ENCODE peak calls at places on chromosomes 5 and 9, in seven cellular contexts. W is adrenal gland, A is transverse colon, D is psoas muscle, V is IMR-90, J is mammary epithelial cell, S is lung. Y is an unnamed sample.

GRCh38 chr9:96852676-96853075 is 1.6 kb downstream of the ZNF782 start:
- DNase-seq in W (no peak), A (no peak), D (no peak), V (peak; percentile 10), J (peak; percentile 52), S (no peak), Y (no peak)

GRCh38 chr9:112925058-112925641 is 34.5 kb upstream of the SLC46A2 start:
- DNase-seq in W (no peak), A (no peak), D (no peak), V (peak; percentile 23), J (peak; percentile 20), S (no peak), Y (peak; percentile 13)

GRCh38 chr9:114539718-114540410 is 34.6 kb upstream of the WHRN start:
- DNase-seq in W (no peak), A (peak; percentile 25), D (no peak), V (no peak), J (no peak), S (no peak), Y (no peak)

GRCh38 chr9:135103931-135104639 is 16.6 kb downstream of the OLFM1 start:
- DNase-seq in W (no peak), A (no peak), D (no peak), V (no peak), J (no peak), S (no peak), Y (no peak)

GRCh38 chr9:98517710-98518109 is 191.0 kb downstream of the GABBR2 start:
- DNase-seq in W (no peak), A (no peak), D (no peak), V (no peak), J (no peak), S (no peak), Y (no peak)

GRCh38 chr9:98341157-98342102 is 86.0 kb upstream of the TBC1D2 start:
- DNase-seq in W (no peak), A (no peak), D (no peak), V (no peak), J (no peak), S (no peak), Y (no peak)

GRCh38 chr9:114364123-114364522 is 23.7 kb downstream of the AKNA start:
- DNase-seq in W (no peak), A (no peak), D (no peak), V (peak; percentile 85), J (peak; percentile 90), S (no peak), Y (peak; percentile 76)

GRCh38 chr5:66223637-66224036 is 79.5 kb downstream of the SREK1 start:
- DNase-seq in W (no peak), A (no peak), D (no peak), V (no peak), J (no peak), S (no peak), Y (no peak)

GRCh38 chr5:142618125-142618524 is 67.8 kb downstream of the FGF1 start:
- DNase-seq in W (no peak), A (no peak), D (no peak), V (peak; percentile 93), J (peak; percentile 77), S (no peak), Y (peak; percentile 62)

GRCh38 chr9:137550958-137551655 is 572 bp upstream of the MRPL41 start:
- DNase-seq in W (no peak), A (no peak), D (peak; percentile 90), V (peak; percentile 44), J (peak; percentile 52), S (peak; percentile 57), Y (no peak)

GRCh38 chr9:83339435-83339834 is 198.8 kb downstream of the FRMD3 start:
- DNase-seq in W (no peak), A (no peak), D (no peak), V (no peak), J (no peak), S (no peak), Y (peak; percentile 6)

GRCh38 chr5:65760504-65761275 is 38.7 kb downstream of the NLN start:
- DNase-seq in W (no peak), A (peak; percentile 52), D (no peak), V (peak; percentile 13), J (peak; percentile 43), S (no peak), Y (peak; percentile 70)

GRCh38 chr5:337565-338130 is 16.1 kb downstream of the AHRR start:
- DNase-seq in W (no peak), A (no peak), D (no peak), V (peak; percentile 45), J (peak; percentile 19), S (no peak), Y (peak; percentile 45)

GRCh38 chr5:8093669-8094068 is 224.7 kb downstream of the MTRR start:
- DNase-seq in W (no peak), A (no peak), D (no peak), V (no peak), J (no peak), S (no peak), Y (no peak)

GRCh38 chr9:89177401-89178161 is 1.0 kb downstream of the SHC3 start:
- DNase-seq in W (peak; percentile 56), A (no peak), D (no peak), V (no peak), J (no peak), S (no peak), Y (peak; percentile 41)

DNA sequence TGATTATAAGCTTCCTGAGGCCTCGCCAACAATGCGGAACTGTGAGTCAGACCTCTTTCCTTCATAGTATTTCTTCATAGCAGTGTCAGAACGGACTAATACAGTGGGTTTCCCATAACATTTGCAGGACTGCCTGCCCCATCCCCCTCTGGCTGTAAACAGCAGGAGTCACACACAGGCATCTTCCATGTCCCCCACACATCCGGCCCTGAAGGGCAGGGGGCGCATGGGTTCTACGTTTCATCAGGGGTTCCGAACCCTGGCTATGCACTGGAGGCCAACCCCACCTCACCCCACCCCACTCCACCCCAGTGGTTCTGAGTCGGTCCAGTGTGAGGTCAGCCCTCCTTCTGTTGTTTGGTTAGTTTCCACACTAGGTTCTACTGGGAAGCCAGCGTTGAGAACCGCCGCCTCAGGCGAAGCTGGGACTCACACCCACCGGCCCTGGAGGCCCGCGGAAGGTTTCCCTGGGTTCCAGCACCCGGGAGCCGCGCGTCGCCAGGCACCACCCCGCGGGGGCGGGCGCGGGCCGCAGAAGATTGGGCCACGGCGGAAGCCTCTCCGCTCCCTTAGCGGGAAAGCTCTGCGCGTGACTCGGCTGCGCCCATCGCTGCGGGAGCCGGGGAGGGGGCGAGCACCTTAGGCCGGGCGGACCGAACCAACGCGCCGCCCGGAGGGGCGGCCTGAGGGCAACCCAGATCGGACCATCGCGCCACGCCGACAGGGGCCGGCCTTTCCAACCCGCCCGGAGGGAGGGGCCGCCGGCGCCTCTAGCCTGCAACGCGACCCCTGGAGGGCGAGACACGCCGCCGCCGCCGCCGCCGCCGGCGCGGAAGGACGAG is at the start of gene RUSC2:
- DNase-seq in W (peak; percentile 88), A (peak; percentile 76), D (peak; percentile 95), V (peak; percentile 90), J (peak; percentile 81), S (peak; percentile 81), Y (peak; percentile 93)
- TF ChIP-seq CTCF in W (peak; percentile 30), A (peak; percentile 60), D (peak; percentile 30), V (peak; percentile 41), J (peak; percentile 13), S (no peak), Y (peak; percentile 40)

GRCh38 chr5:74127377-74128338 is 501.7 kb downstream of the ARHGEF28 start:
- DNase-seq in W (no peak), A (no peak), D (no peak), V (peak; percentile 33), J (peak; percentile 48), S (no peak), Y (peak; percentile 25)
- H3K4me3 ChIP-seq in W (no peak overlapping the region), A (no peak overlapping the region), D (peak overlapping the region; percentile 26), V (peak overlapping the region; percentile 25), J (peak overlapping the region; percentile 27), S (no peak overlapping the region), Y (no peak overlapping the region)

DNA sequence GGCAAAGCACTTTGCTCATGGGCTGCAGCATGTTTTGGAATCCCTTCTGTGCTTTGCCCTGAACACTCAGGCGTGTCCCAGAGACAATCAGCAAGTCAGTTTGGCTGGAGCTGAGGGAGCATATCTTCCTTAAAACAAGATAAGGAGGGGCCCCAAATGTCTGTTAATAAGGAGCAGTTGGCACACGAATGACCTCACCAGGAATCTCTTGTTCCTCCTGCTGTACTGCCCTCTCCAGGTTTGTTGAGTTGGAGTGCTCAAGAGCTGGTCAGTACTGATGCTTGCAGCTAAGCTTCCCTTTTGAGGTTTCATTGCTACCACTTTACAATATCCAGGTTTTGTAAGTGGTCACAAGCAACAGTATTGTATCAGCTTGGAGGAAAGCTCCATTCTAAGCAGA is 101.3 kb upstream of the EGFLAM start:
- DNase-seq in W (no peak), A (no peak), D (no peak), V (no peak), J (no peak), S (no peak), Y (no peak)
- TF ChIP-seq CTCF in W (no peak), A (no peak), D (no peak), V (no peak), J (no peak), S (no peak), Y (no peak)

GRCh38 chr9:71120439-71121247 is 778 bp downstream of the TRPM3 start:
- DNase-seq in W (no peak), A (no peak), D (no peak), V (no peak), J (no peak), S (no peak), Y (no peak)

GRCh38 chr9:71119746-71120145 is 1.7 kb downstream of the TRPM3 start:
- DNase-seq in W (no peak), A (no peak), D (no peak), V (no peak), J (no peak), S (no peak), Y (no peak)

GRCh38 chr9:71127301-71127700 is 5.9 kb upstream of the TRPM3 start:
- DNase-seq in W (no peak), A (no peak), D (no peak), V (no peak), J (no peak), S (no peak), Y (no peak)

GRCh38 chr9:71121275-71122168 is at the start of gene TRPM3:
- DNase-seq in W (no peak), A (no peak), D (no peak), V (no peak), J (no peak), S (no peak), Y (no peak)
- H3K4me3 ChIP-seq in W (no peak within 1 kb of the TSS), A (no peak within 1 kb of the TSS), D (no peak within 1 kb of the TSS), V (no peak within 1 kb of the TSS), J (no peak within 1 kb of the TSS), S (no peak within 1 kb of the TSS), Y (no peak within 1 kb of the TSS)

DNA sequence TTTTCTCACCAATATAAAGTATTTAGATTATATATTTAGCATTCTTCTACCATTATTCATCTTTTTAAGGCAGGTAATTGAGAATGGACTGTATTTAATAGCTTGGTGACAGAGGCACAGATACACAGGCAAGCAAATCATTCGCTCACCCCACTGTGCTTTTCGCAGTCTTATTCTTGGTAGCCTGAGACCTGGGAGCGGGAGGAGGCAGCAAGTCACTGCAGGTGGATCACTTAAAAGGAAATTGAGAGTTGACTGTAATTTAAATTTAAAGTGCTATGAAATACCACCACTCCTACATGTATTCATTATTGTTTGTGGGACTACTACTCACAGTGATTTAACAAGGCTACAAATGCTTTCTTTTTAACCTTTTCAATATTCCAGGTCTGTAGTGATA is 9.7 kb downstream of the RICTOR start:
- DNase-seq in W (no peak), A (no peak), D (no peak), V (no peak), J (no peak), S (no peak), Y (no peak)
- TF ChIP-seq CTCF in W (no peak), A (no peak), D (no peak), V (no peak), J (no peak), S (no peak), Y (no peak)

GRCh38 chr9:3527653-3527960 is 1.8 kb upstream of the RFX3 start:
- DNase-seq in W (no peak), A (no peak), D (no peak), V (no peak), J (no peak), S (no peak), Y (no peak)
- H3K4me3 ChIP-seq in W (no peak overlapping the region), A (peak overlapping the region; percentile 61), D (peak overlapping the region; percentile 80), V (no peak overlapping the region), J (peak overlapping the region; percentile 78), S (no peak overlapping the region), Y (peak overlapping the region; percentile 94)

Y was measured in astrocyte of the spinal cord.